ENCODE peak calls at places on chromosomes 2 and 18, in six cellular contexts. Y is left lung, R is GM23248, W is colonic mucosa, S is lower lobe of right lung, O is NT2/D1. V is an unnamed sample. For H3K4me1, the result is how much of the 10 kb centered on the place peaks cover.

GRCh38 chr18:44840053-44840826 is 159.6 kb downstream of the SETBP1 start:
- DNase-seq in Y (no peak), R (no peak), W (no peak), S (no peak), O (no peak), V (no peak)

GRCh38 chr2:22826658-22827165 is 558.3 kb upstream of the KLHL29 start:
- DNase-seq in Y (no peak), R (no peak), W (no peak), S (no peak), O (no peak), V (no peak)

GRCh38 chr2:28513097-28513496 is 17.2 kb downstream of the PLB1 start:
- DNase-seq in Y (no peak), R (no peak), W (no peak), S (no peak), O (no peak), V (no peak)

GRCh38 chr2:134839649-134840048 is 1.2 kb downstream of the ACMSD start:
- DNase-seq in Y (no peak), R (no peak), W (no peak), S (no peak), O (no peak), V (no peak)

GRCh38 chr2:226115102-226115831 is 684.4 kb downstream of the IRS1 start:
- DNase-seq in Y (no peak), R (peak), W (no peak), S (no peak), O (no peak), V (no peak)

GRCh38 chr2:181114021-181114420 is 133.6 kb downstream of the UBE2E3 start:
- DNase-seq in Y (no peak), R (no peak), W (no peak), S (no peak), O (no peak), V (no peak)

GRCh38 chr2:58427572-58428285 is 186.6 kb upstream of the FANCL start:
- DNase-seq in Y (peak), R (peak), W (peak), S (peak), O (peak), V (no peak)

GRCh38 chr2:53769318-53769945 is 1.8 kb downstream of the CHAC2 start:
- DNase-seq in Y (no peak), R (no peak), W (no peak), S (no peak), O (no peak), V (no peak)

GRCh38 chr2:8452296-8452695 is 229.6 kb upstream of the ID2 start:
- DNase-seq in Y (no peak), R (no peak), W (no peak), S (no peak), O (no peak), V (no peak)

GRCh38 chr2:240898731-240899467 is 2.9 kb upstream of the MAB21L4 start:
- DNase-seq in Y (peak), R (no peak), W (no peak), S (peak), O (no peak), V (no peak)

GRCh38 chr18:9055185-9055584 is 47.3 kb upstream of the NDUFV2 start:
- DNase-seq in Y (no peak), R (peak), W (no peak), S (no peak), O (no peak), V (no peak)

GRCh38 chr2:100071350-100072043 is 70.9 kb downstream of the AFF3 start:
- DNase-seq in Y (no peak), R (no peak), W (no peak), S (no peak), O (no peak), V (no peak)

GRCh38 chr2:240648650-240649275 is 23.5 kb downstream of the GPR35 start:
- DNase-seq in Y (no peak), R (peak), W (no peak), S (no peak), O (no peak), V (no peak)

GRCh38 chr2:68188831-68189230 is 31.1 kb downstream of the PNO1 start:
- DNase-seq in Y (no peak), R (no peak), W (no peak), S (no peak), O (no peak), V (no peak)

GRCh38 chr18:51751901-51752300 is 554.4 kb upstream of the MEX3C start:
- DNase-seq in Y (no peak), R (peak), W (no peak), S (no peak), O (no peak), V (no peak)

GRCh38 chr2:27989149-27989548 is 98.6 kb downstream of the BABAM2 start:
- DNase-seq in Y (no peak), R (no peak), W (no peak), S (no peak), O (no peak), V (no peak)

GRCh38 chr2:149164827-149165226 is 126.3 kb downstream of the LYPD6B start:
- DNase-seq in Y (no peak), R (no peak), W (no peak), S (no peak), O (no peak), V (no peak)

GRCh38 chr2:202378001-202378400 is 1.9 kb downstream of the BMPR2 start:
- DNase-seq in Y (no peak), R (peak), W (no peak), S (no peak), O (no peak), V (no peak)

GRCh38 chr2:237434916-237435315 is 21.0 kb upstream of the COL6A3 start:
- DNase-seq in Y (no peak), R (peak), W (no peak), S (no peak), O (no peak), V (no peak)
- H3K4me1 ChIP-seq in Y (under half), R (half or more), W (under half), S (under half), O (under half), V (under half)

GRCh38 chr2:43349944-43350343 is 123.5 kb upstream of the ZFP36L2 start:
- DNase-seq in Y (no peak), R (no peak), W (no peak), S (no peak), O (no peak), V (no peak)
- H3K4me1 ChIP-seq in Y (under half), R (under half), W (under half), S (under half), O (under half), V (under half)

DNA sequence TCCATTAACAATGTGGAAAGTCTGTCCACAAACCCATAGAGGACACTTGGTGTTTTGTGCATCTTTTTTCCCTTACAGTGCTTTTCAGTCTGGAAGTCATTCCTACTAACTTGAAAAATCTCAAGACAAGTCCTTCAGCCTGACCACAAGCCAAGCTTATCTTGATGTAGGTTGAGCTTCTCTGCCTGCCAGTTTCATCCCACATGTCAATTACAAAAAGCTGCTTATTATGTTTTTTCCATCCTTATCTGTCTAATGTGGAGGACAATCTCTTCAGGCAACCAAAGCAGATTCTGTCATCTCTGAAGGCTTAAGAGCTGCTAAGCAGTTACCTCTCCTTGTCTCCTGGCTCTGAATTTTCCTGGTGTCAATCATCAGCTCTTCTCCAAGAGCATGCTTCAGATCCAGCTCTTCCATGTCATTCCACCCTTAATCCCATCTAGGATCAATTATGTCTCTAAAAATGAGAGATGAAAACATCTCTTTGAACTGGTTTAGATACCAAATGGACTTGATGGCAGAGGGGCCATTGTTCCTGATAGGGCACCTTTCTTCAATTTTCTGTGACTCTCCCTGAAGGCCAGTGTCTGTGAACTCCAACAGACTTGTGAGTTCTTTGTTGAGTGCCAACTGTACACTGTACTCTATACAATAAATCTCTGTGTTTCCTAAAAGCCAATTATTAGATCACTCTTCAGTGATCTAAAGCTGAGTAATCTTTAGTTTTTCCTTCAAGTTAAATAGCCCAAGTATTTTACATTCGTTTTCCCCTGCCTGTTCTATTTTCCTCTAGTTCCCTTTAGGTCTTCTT is 208.6 kb downstream of the RBM43 start:
- DNase-seq in Y (no peak), R (peak), W (no peak), S (no peak), O (no peak), V (no peak)
- H3K4me1 ChIP-seq in Y (under half), R (half or more), W (under half), S (under half), O (under half), V (under half)

GRCh38 chr2:36579297-36579664 is 18.7 kb downstream of the FEZ2 start:
- DNase-seq in Y (no peak), R (no peak), W (no peak), S (no peak), O (no peak), V (no peak)
- H3K4me1 ChIP-seq in Y (under half), R (under half), W (under half), S (under half), O (under half), V (under half)

GRCh38 chr2:48169066-48169724 is 262.9 kb upstream of the FBXO11 start:
- DNase-seq in Y (no peak), R (no peak), W (no peak), S (no peak), O (no peak), V (no peak)
- H3K4me1 ChIP-seq in Y (under half), R (under half), W (under half), S (under half), O (under half), V (under half)

GRCh38 chr2:152405206-152406118 is 70.5 kb downstream of the FMNL2 start:
- DNase-seq in Y (no peak), R (peak), W (peak), S (no peak), O (no peak), V (no peak)
- H3K4me1 ChIP-seq in Y (under half), R (under half), W (under half), S (half or more), O (under half), V (under half)

GRCh38 chr2:219505585-219505984 is 6.9 kb downstream of the GMPPA start:
- DNase-seq in Y (peak), R (no peak), W (no peak), S (no peak), O (no peak), V (no peak)
- H3K4me1 ChIP-seq in Y (under half), R (under half), W (under half), S (under half), O (under half), V (under half)

DNA sequence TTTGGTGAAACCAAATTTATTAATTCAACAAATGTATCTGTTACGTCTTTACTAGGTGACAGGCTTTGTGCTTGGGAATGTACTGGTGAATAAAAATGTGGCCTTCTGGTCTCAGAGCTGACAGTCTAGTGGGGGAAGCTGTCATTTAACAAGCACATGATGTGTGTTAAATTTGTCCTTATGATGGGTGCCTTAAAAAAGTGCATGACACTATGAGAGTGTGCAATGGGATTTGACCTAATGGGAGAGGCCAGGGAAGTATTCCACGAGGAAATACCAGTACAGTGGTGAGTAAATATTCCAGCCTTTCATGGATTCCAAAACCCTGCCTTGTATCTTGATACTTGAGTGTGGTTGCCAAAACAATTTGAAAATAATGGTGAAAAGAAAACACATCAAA is 308.9 kb downstream of the PLCL1 start:
- DNase-seq in Y (no peak), R (no peak), W (no peak), S (no peak), O (no peak), V (no peak)
- H3K4me1 ChIP-seq in Y (under half), R (under half), W (under half), S (under half), O (under half), V (under half)

GRCh38 chr2:144468823-144469595 is 50.9 kb downstream of the ZEB2 start:
- DNase-seq in Y (no peak), R (no peak), W (no peak), S (no peak), O (no peak), V (no peak)
- H3K4me1 ChIP-seq in Y (under half), R (under half), W (under half), S (under half), O (under half), V (under half)